ENCODE peak calls at places on chromosomes 2 and 18, in seven cellular contexts. G is neuronal stem cell, I is mesenchymal stem cell, A is mesendoderm, O is IMR-90, H is trophoblast cell, X is H1. S is an unnamed sample.

GRCh38 chr18:42271656-42272355 is 316.8 kb downstream of the PIK3C3 start:
- DNase-seq in I (no peak), X (no peak), G (no peak), H (no peak), A (no peak), O (no peak), S (no peak)

GRCh38 chr2:204505946-204506345 is 39.3 kb upstream of the PARD3B start:
- DNase-seq in I (peak), H (peak), G (no peak), A (no peak), O (peak), X (no peak), S (no peak)

GRCh38 chr2:161102770-161103450 is 57.3 kb upstream of the TANK start:
- DNase-seq in X (no peak), G (no peak), O (peak), H (peak), A (no peak), I (no peak), S (no peak)

GRCh38 chr2:233976690-233977294 is 59.6 kb downstream of the TRPM8 start:
- DNase-seq in G (peak), A (peak), O (peak), I (peak), X (no peak), H (peak), S (no peak)

GRCh38 chr18:70332694-70333093 is 43.8 kb downstream of the SOCS6 start:
- DNase-seq in X (no peak), H (peak), G (no peak), O (peak), A (no peak), I (peak), S (no peak)

GRCh38 chr18:23825978-23826405 is 136.7 kb downstream of the LAMA3 start:
- DNase-seq in H (peak), G (no peak), I (peak), X (no peak), O (peak), A (no peak), S (no peak)

GRCh38 chr2:67727623-67728022 is 330.5 kb downstream of the ETAA1 start:
- DNase-seq in A (no peak), I (no peak), G (no peak), X (no peak), O (no peak), H (no peak), S (no peak)

GRCh38 chr2:144357623-144358400 is 162.1 kb downstream of the ZEB2 start:
- DNase-seq in O (peak), I (peak), X (no peak), H (peak), A (peak), G (no peak), S (no peak)

GRCh38 chr2:121283670-121284245 is 1.2 kb downstream of the TFCP2L1 start:
- DNase-seq in I (no peak), O (no peak), X (no peak), H (peak), A (peak), G (no peak), S (no peak)

GRCh38 chr18:79756143-79756500 is 41.6 kb upstream of the KCNG2 start:
- DNase-seq in H (no peak), A (no peak), O (no peak), X (no peak), G (no peak), I (no peak), S (no peak)

GRCh38 chr2:106579750-106580197 is 92.6 kb downstream of the CD8B2 start:
- DNase-seq in G (no peak), H (no peak), I (no peak), O (no peak), A (no peak), X (no peak), S (no peak)

GRCh38 chr2:99278793-99279291 is 22.2 kb downstream of the LYG1 start:
- DNase-seq in H (peak), I (peak), A (no peak), O (peak), G (no peak), X (no peak), S (no peak)

GRCh38 chr2:99279969-99280695 is 20.9 kb downstream of the LYG1 start:
- DNase-seq in A (no peak), O (no peak), X (no peak), G (no peak), H (peak), I (no peak), S (no peak)

GRCh38 chr2:99275882-99276281 is 20.4 kb upstream of the LYG2 start:
- DNase-seq in X (no peak), I (no peak), O (no peak), H (no peak), A (no peak), G (no peak), S (no peak)
- H2BK120ac ChIP-seq in X (no peak), I (no peak), O (no peak), H (no peak), A (no peak), G (no peak), S (no peak)

DNA sequence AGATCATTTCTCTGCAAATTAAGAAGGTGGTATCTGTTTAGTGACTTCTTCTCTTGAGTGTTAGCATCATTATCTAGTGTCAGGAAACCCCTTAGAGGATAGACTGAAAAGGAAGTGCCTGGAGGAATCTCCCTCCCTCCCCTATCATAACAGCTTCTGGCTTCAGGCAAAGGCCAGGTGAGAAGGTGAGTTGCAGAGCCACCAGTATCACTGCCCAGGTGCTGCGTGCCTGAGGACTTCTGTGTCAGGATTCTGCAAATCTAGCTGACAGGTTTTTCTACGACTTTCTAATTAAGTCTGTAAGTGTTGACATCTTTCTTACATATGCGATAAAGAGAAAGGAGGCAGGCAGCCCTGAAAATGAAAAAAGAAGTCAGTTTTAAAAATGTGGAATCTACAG is 111.9 kb downstream of the CCDC85A start:
- DNase-seq in H (peak), G (no peak), O (no peak), I (no peak), A (peak), X (no peak), S (no peak)
- H2BK120ac ChIP-seq in H (no peak), G (no peak), O (no peak), I (no peak), A (no peak), X (no peak), S (no peak)

DNA sequence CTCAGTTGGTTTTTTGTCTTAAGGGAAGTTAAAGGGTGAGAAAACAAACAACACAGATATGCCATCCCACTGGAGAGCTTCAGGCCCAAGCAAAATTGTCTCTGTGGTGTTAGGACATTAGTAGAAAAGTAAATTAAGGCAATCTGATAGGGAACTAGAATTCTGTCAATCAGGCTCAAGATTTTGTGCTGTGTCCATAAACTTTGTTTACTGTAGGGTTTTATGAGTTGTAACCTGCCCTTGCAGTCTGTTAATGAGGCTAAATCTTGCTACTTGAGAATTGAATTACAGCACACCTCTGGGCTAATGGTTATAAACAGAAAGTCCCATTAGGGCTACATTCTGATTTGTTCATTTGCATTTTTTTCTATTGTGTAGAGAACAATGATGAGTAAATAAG is 78.0 kb upstream of the OTX1 start:
- DNase-seq in A (no peak), H (no peak), G (no peak), X (no peak), O (no peak), I (no peak), S (no peak)
- H2BK120ac ChIP-seq in A (no peak), H (no peak), G (no peak), X (no peak), O (no peak), I (no peak), S (no peak)

GRCh38 chr2:229041691-229042090 is 229.4 kb downstream of the PID1 start:
- DNase-seq in I (no peak), X (no peak), H (no peak), G (no peak), A (no peak), O (no peak), S (no peak)
- H2BK120ac ChIP-seq in I (no peak), X (no peak), H (no peak), G (no peak), A (no peak), O (no peak), S (no peak)

DNA sequence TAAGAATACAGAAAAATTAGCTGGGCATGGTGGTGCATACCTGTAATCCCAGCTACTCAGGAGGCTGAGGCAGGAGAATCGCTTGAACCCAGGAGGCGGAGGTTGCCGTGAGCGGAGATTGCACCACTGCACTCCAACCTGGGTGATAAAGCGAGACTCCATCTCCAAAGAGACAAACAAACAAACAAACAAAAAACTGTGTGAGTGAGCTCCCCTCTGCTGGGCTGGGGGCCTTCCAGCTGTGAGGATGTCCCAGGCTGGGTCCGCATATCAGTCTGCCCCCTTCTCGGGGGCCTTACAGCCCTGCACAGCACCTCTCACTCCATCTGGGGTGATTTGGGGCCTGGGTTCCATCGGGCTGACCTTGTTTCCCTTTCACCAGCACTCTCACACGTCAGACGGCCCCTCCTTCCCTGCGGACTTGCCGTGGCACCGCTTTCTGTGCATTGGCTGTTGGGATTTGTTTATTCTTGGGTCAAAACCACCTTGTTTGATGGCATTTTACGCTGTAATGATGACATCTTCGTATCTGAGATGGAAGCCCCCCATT is 2.8 kb upstream of the KLHL30 start:
- DNase-seq in G (no peak), I (no peak), X (no peak), A (no peak), H (peak), O (no peak), S (no peak)
- H2BK120ac ChIP-seq in G (no peak), I (no peak), X (no peak), A (no peak), H (no peak), O (no peak), S (no peak)

S was measured in H9.